ENCODE peak calls at places on chromosomes 13 and 19, in eight cellular contexts. One of them, this sample, is unnamed.

GRCh38 chr13:51638497-51638871 is 54.2 kb downstream of the WDFY2 start:
- DNase-seq in activated T-helper 1 cell treated with anti-CD3 and anti-CD28 coated beads, Interleukin-12 subunit alpha, Interleukin-12 subunit beta, Interleukin-2, Interleukin-4 antibody, amounts not matched to agents 30 ng/mL and 10 ng/mL and 1 ng/mL, durations not matched to agents 14 hours and 24 hours and 36 hours: no peak
- DNase-seq in stimulated activated CD4-positive, alpha-beta T cell treated with anti-CD3 and anti-CD28 coated beads, Interleukin-1b, Interleukin-23, amount 100 ng/mL, for 24 hours: no peak
- DNase-seq in HEK293T: no peak
- DNase-seq in C1 segment of cervical spinal cord: no peak
- DNase-seq in heart right ventricle: no peak
- DNase-seq in caudate nucleus: no peak
- DNase-seq in stimulated activated CD8-positive, alpha-beta memory T cell treated with anti-CD3 and anti-CD28 coated beads, Interleukin-7, amount 100 ng/mL, for 4 hours: no peak
- DNase-seq in this sample: no peak

GRCh38 chr19:40217921-40218890 is at the start of gene TTC9B:
- DNase-seq in activated T-helper 1 cell treated with anti-CD3 and anti-CD28 coated beads, Interleukin-12 subunit alpha, Interleukin-12 subunit beta, Interleukin-2, Interleukin-4 antibody, amounts not matched to agents 30 ng/mL and 10 ng/mL and 1 ng/mL, durations not matched to agents 14 hours and 24 hours and 36 hours: peak; percentile 44
- DNase-seq in stimulated activated CD4-positive, alpha-beta T cell treated with anti-CD3 and anti-CD28 coated beads, Interleukin-1b, Interleukin-23, amount 100 ng/mL, for 24 hours: peak; percentile 28
- DNase-seq in HEK293T: peak; percentile 51
- DNase-seq in C1 segment of cervical spinal cord: peak; percentile 3
- DNase-seq in heart right ventricle: no peak
- DNase-seq in caudate nucleus: no peak
- DNase-seq in stimulated activated CD8-positive, alpha-beta memory T cell treated with anti-CD3 and anti-CD28 coated beads, Interleukin-7, amount 100 ng/mL, for 4 hours: no peak
- DNase-seq in this sample: peak; percentile 23

GRCh38 chr13:42396501-42396900 is 124.5 kb downstream of the AKAP11 start:
- DNase-seq in activated T-helper 1 cell treated with anti-CD3 and anti-CD28 coated beads, Interleukin-12 subunit alpha, Interleukin-12 subunit beta, Interleukin-2, Interleukin-4 antibody, amounts not matched to agents 30 ng/mL and 10 ng/mL and 1 ng/mL, durations not matched to agents 14 hours and 24 hours and 36 hours: peak; percentile 40
- DNase-seq in stimulated activated CD4-positive, alpha-beta T cell treated with anti-CD3 and anti-CD28 coated beads, Interleukin-1b, Interleukin-23, amount 100 ng/mL, for 24 hours: no peak
- DNase-seq in HEK293T: no peak
- DNase-seq in C1 segment of cervical spinal cord: no peak
- DNase-seq in heart right ventricle: no peak
- DNase-seq in caudate nucleus: no peak
- DNase-seq in stimulated activated CD8-positive, alpha-beta memory T cell treated with anti-CD3 and anti-CD28 coated beads, Interleukin-7, amount 100 ng/mL, for 4 hours: peak; percentile 33
- DNase-seq in this sample: no peak

GRCh38 chr13:97308735-97309429 is 86.7 kb downstream of the MBNL2 start:
- DNase-seq in activated T-helper 1 cell treated with anti-CD3 and anti-CD28 coated beads, Interleukin-12 subunit alpha, Interleukin-12 subunit beta, Interleukin-2, Interleukin-4 antibody, amounts not matched to agents 30 ng/mL and 10 ng/mL and 1 ng/mL, durations not matched to agents 14 hours and 24 hours and 36 hours: no peak
- DNase-seq in stimulated activated CD4-positive, alpha-beta T cell treated with anti-CD3 and anti-CD28 coated beads, Interleukin-1b, Interleukin-23, amount 100 ng/mL, for 24 hours: no peak
- DNase-seq in HEK293T: no peak
- DNase-seq in C1 segment of cervical spinal cord: no peak
- DNase-seq in heart right ventricle: no peak
- DNase-seq in caudate nucleus: no peak
- DNase-seq in stimulated activated CD8-positive, alpha-beta memory T cell treated with anti-CD3 and anti-CD28 coated beads, Interleukin-7, amount 100 ng/mL, for 4 hours: no peak
- DNase-seq in this sample: no peak

GRCh38 chr13:113854238-113855011 is 9.5 kb downstream of the GAS6 start:
- DNase-seq in activated T-helper 1 cell treated with anti-CD3 and anti-CD28 coated beads, Interleukin-12 subunit alpha, Interleukin-12 subunit beta, Interleukin-2, Interleukin-4 antibody, amounts not matched to agents 30 ng/mL and 10 ng/mL and 1 ng/mL, durations not matched to agents 14 hours and 24 hours and 36 hours: no peak
- DNase-seq in stimulated activated CD4-positive, alpha-beta T cell treated with anti-CD3 and anti-CD28 coated beads, Interleukin-1b, Interleukin-23, amount 100 ng/mL, for 24 hours: no peak
- DNase-seq in HEK293T: no peak
- DNase-seq in C1 segment of cervical spinal cord: peak; percentile 56
- DNase-seq in heart right ventricle: peak; percentile 61
- DNase-seq in caudate nucleus: no peak
- DNase-seq in stimulated activated CD8-positive, alpha-beta memory T cell treated with anti-CD3 and anti-CD28 coated beads, Interleukin-7, amount 100 ng/mL, for 4 hours: no peak
- DNase-seq in this sample: peak; percentile 66

GRCh38 chr19:38792250-38793111 is 3.5 kb downstream of the LGALS7B start:
- DNase-seq in activated T-helper 1 cell treated with anti-CD3 and anti-CD28 coated beads, Interleukin-12 subunit alpha, Interleukin-12 subunit beta, Interleukin-2, Interleukin-4 antibody, amounts not matched to agents 30 ng/mL and 10 ng/mL and 1 ng/mL, durations not matched to agents 14 hours and 24 hours and 36 hours: no peak
- DNase-seq in stimulated activated CD4-positive, alpha-beta T cell treated with anti-CD3 and anti-CD28 coated beads, Interleukin-1b, Interleukin-23, amount 100 ng/mL, for 24 hours: peak; percentile 12
- DNase-seq in HEK293T: no peak
- DNase-seq in C1 segment of cervical spinal cord: no peak
- DNase-seq in heart right ventricle: no peak
- DNase-seq in caudate nucleus: no peak
- DNase-seq in stimulated activated CD8-positive, alpha-beta memory T cell treated with anti-CD3 and anti-CD28 coated beads, Interleukin-7, amount 100 ng/mL, for 4 hours: no peak
- DNase-seq in this sample: peak; percentile 73

GRCh38 chr13:53126803-53127202 is 98.2 kb downstream of the OLFM4 start:
- DNase-seq in activated T-helper 1 cell treated with anti-CD3 and anti-CD28 coated beads, Interleukin-12 subunit alpha, Interleukin-12 subunit beta, Interleukin-2, Interleukin-4 antibody, amounts not matched to agents 30 ng/mL and 10 ng/mL and 1 ng/mL, durations not matched to agents 14 hours and 24 hours and 36 hours: no peak
- DNase-seq in stimulated activated CD4-positive, alpha-beta T cell treated with anti-CD3 and anti-CD28 coated beads, Interleukin-1b, Interleukin-23, amount 100 ng/mL, for 24 hours: no peak
- DNase-seq in HEK293T: no peak
- DNase-seq in C1 segment of cervical spinal cord: no peak
- DNase-seq in heart right ventricle: no peak
- DNase-seq in caudate nucleus: no peak
- DNase-seq in stimulated activated CD8-positive, alpha-beta memory T cell treated with anti-CD3 and anti-CD28 coated beads, Interleukin-7, amount 100 ng/mL, for 4 hours: no peak
- DNase-seq in this sample: no peak

GRCh38 chr19:23116802-23117571 is at the start of gene ZNF730:
- DNase-seq in activated T-helper 1 cell treated with anti-CD3 and anti-CD28 coated beads, Interleukin-12 subunit alpha, Interleukin-12 subunit beta, Interleukin-2, Interleukin-4 antibody, amounts not matched to agents 30 ng/mL and 10 ng/mL and 1 ng/mL, durations not matched to agents 14 hours and 24 hours and 36 hours: peak; percentile 2
- DNase-seq in stimulated activated CD4-positive, alpha-beta T cell treated with anti-CD3 and anti-CD28 coated beads, Interleukin-1b, Interleukin-23, amount 100 ng/mL, for 24 hours: peak; percentile 31
- DNase-seq in HEK293T: no peak
- DNase-seq in C1 segment of cervical spinal cord: peak; percentile 61
- DNase-seq in heart right ventricle: peak; percentile 91
- DNase-seq in caudate nucleus: peak; percentile 37
- DNase-seq in stimulated activated CD8-positive, alpha-beta memory T cell treated with anti-CD3 and anti-CD28 coated beads, Interleukin-7, amount 100 ng/mL, for 4 hours: peak; percentile 11
- DNase-seq in this sample: peak; percentile 83

GRCh38 chr13:95254341-95254740 is 46.9 kb downstream of the ABCC4 start:
- DNase-seq in activated T-helper 1 cell treated with anti-CD3 and anti-CD28 coated beads, Interleukin-12 subunit alpha, Interleukin-12 subunit beta, Interleukin-2, Interleukin-4 antibody, amounts not matched to agents 30 ng/mL and 10 ng/mL and 1 ng/mL, durations not matched to agents 14 hours and 24 hours and 36 hours: no peak
- DNase-seq in stimulated activated CD4-positive, alpha-beta T cell treated with anti-CD3 and anti-CD28 coated beads, Interleukin-1b, Interleukin-23, amount 100 ng/mL, for 24 hours: no peak
- DNase-seq in HEK293T: no peak
- DNase-seq in C1 segment of cervical spinal cord: no peak
- DNase-seq in heart right ventricle: no peak
- DNase-seq in caudate nucleus: no peak
- DNase-seq in stimulated activated CD8-positive, alpha-beta memory T cell treated with anti-CD3 and anti-CD28 coated beads, Interleukin-7, amount 100 ng/mL, for 4 hours: no peak
- DNase-seq in this sample: no peak

GRCh38 chr13:27289016-27289665 is 18.5 kb downstream of the RASL11A start:
- DNase-seq in activated T-helper 1 cell treated with anti-CD3 and anti-CD28 coated beads, Interleukin-12 subunit alpha, Interleukin-12 subunit beta, Interleukin-2, Interleukin-4 antibody, amounts not matched to agents 30 ng/mL and 10 ng/mL and 1 ng/mL, durations not matched to agents 14 hours and 24 hours and 36 hours: no peak
- DNase-seq in stimulated activated CD4-positive, alpha-beta T cell treated with anti-CD3 and anti-CD28 coated beads, Interleukin-1b, Interleukin-23, amount 100 ng/mL, for 24 hours: no peak
- DNase-seq in HEK293T: no peak
- DNase-seq in C1 segment of cervical spinal cord: peak; percentile 41
- DNase-seq in heart right ventricle: no peak
- DNase-seq in caudate nucleus: no peak
- DNase-seq in stimulated activated CD8-positive, alpha-beta memory T cell treated with anti-CD3 and anti-CD28 coated beads, Interleukin-7, amount 100 ng/mL, for 4 hours: no peak
- DNase-seq in this sample: no peak

GRCh38 chr13:60627071-60627686 is 230.2 kb downstream of the TDRD3 start:
- DNase-seq in activated T-helper 1 cell treated with anti-CD3 and anti-CD28 coated beads, Interleukin-12 subunit alpha, Interleukin-12 subunit beta, Interleukin-2, Interleukin-4 antibody, amounts not matched to agents 30 ng/mL and 10 ng/mL and 1 ng/mL, durations not matched to agents 14 hours and 24 hours and 36 hours: no peak
- DNase-seq in stimulated activated CD4-positive, alpha-beta T cell treated with anti-CD3 and anti-CD28 coated beads, Interleukin-1b, Interleukin-23, amount 100 ng/mL, for 24 hours: no peak
- DNase-seq in HEK293T: peak; percentile 57
- DNase-seq in C1 segment of cervical spinal cord: no peak
- DNase-seq in heart right ventricle: peak; percentile 6
- DNase-seq in caudate nucleus: peak; percentile 3
- DNase-seq in stimulated activated CD8-positive, alpha-beta memory T cell treated with anti-CD3 and anti-CD28 coated beads, Interleukin-7, amount 100 ng/mL, for 4 hours: no peak
- DNase-seq in this sample: no peak

GRCh38 chr13:20400774-20401173 is 124.9 kb downstream of the CRYL1 start:
- DNase-seq in activated T-helper 1 cell treated with anti-CD3 and anti-CD28 coated beads, Interleukin-12 subunit alpha, Interleukin-12 subunit beta, Interleukin-2, Interleukin-4 antibody, amounts not matched to agents 30 ng/mL and 10 ng/mL and 1 ng/mL, durations not matched to agents 14 hours and 24 hours and 36 hours: no peak
- DNase-seq in stimulated activated CD4-positive, alpha-beta T cell treated with anti-CD3 and anti-CD28 coated beads, Interleukin-1b, Interleukin-23, amount 100 ng/mL, for 24 hours: no peak
- DNase-seq in HEK293T: no peak
- DNase-seq in C1 segment of cervical spinal cord: no peak
- DNase-seq in heart right ventricle: no peak
- DNase-seq in caudate nucleus: no peak
- DNase-seq in stimulated activated CD8-positive, alpha-beta memory T cell treated with anti-CD3 and anti-CD28 coated beads, Interleukin-7, amount 100 ng/mL, for 4 hours: no peak
- DNase-seq in this sample: no peak

GRCh38 chr13:98962901-98963594 is 14.8 kb downstream of the DOCK9 start:
- DNase-seq in activated T-helper 1 cell treated with anti-CD3 and anti-CD28 coated beads, Interleukin-12 subunit alpha, Interleukin-12 subunit beta, Interleukin-2, Interleukin-4 antibody, amounts not matched to agents 30 ng/mL and 10 ng/mL and 1 ng/mL, durations not matched to agents 14 hours and 24 hours and 36 hours: no peak
- DNase-seq in stimulated activated CD4-positive, alpha-beta T cell treated with anti-CD3 and anti-CD28 coated beads, Interleukin-1b, Interleukin-23, amount 100 ng/mL, for 24 hours: no peak
- DNase-seq in HEK293T: no peak
- DNase-seq in C1 segment of cervical spinal cord: no peak
- DNase-seq in heart right ventricle: no peak
- DNase-seq in caudate nucleus: no peak
- DNase-seq in stimulated activated CD8-positive, alpha-beta memory T cell treated with anti-CD3 and anti-CD28 coated beads, Interleukin-7, amount 100 ng/mL, for 4 hours: no peak
- DNase-seq in this sample: no peak

GRCh38 chr19:4649392-4650094 is 10.2 kb downstream of the TNFAIP8L1 start:
- DNase-seq in activated T-helper 1 cell treated with anti-CD3 and anti-CD28 coated beads, Interleukin-12 subunit alpha, Interleukin-12 subunit beta, Interleukin-2, Interleukin-4 antibody, amounts not matched to agents 30 ng/mL and 10 ng/mL and 1 ng/mL, durations not matched to agents 14 hours and 24 hours and 36 hours: no peak
- DNase-seq in stimulated activated CD4-positive, alpha-beta T cell treated with anti-CD3 and anti-CD28 coated beads, Interleukin-1b, Interleukin-23, amount 100 ng/mL, for 24 hours: no peak
- DNase-seq in HEK293T: no peak
- DNase-seq in C1 segment of cervical spinal cord: no peak
- DNase-seq in heart right ventricle: no peak
- DNase-seq in caudate nucleus: no peak
- DNase-seq in stimulated activated CD8-positive, alpha-beta memory T cell treated with anti-CD3 and anti-CD28 coated beads, Interleukin-7, amount 100 ng/mL, for 4 hours: no peak
- DNase-seq in this sample: no peak

GRCh38 chr13:51590966-51591627 is 6.8 kb downstream of the WDFY2 start:
- DNase-seq in activated T-helper 1 cell treated with anti-CD3 and anti-CD28 coated beads, Interleukin-12 subunit alpha, Interleukin-12 subunit beta, Interleukin-2, Interleukin-4 antibody, amounts not matched to agents 30 ng/mL and 10 ng/mL and 1 ng/mL, durations not matched to agents 14 hours and 24 hours and 36 hours: no peak
- DNase-seq in stimulated activated CD4-positive, alpha-beta T cell treated with anti-CD3 and anti-CD28 coated beads, Interleukin-1b, Interleukin-23, amount 100 ng/mL, for 24 hours: no peak
- DNase-seq in HEK293T: no peak
- DNase-seq in C1 segment of cervical spinal cord: no peak
- DNase-seq in heart right ventricle: peak; percentile 30
- DNase-seq in caudate nucleus: no peak
- DNase-seq in stimulated activated CD8-positive, alpha-beta memory T cell treated with anti-CD3 and anti-CD28 coated beads, Interleukin-7, amount 100 ng/mL, for 4 hours: no peak
- DNase-seq in this sample: no peak

This sample was measured in left colon.